ENCODE peak calls at places on chromosomes 5 and 9, in six cellular contexts. H is kidney glomerular epithelial cell; W is stromal cell of bone marrow; Y is GM06990; V is cortex of kidney; I is stimulated activated CD4-positive, alpha-beta T cell treated with anti-CD3 and anti-CD28 coated beads, Interleukin-4, amount 100 ng/mL, for 4 hours. R is an unnamed sample.

GRCh38 chr9:79976501-79977444 is 405.0 kb downstream of the TLE4 start:
- DNase-seq in Y (no peak), I (no peak), W (peak), V (no peak), H (no peak), R (no peak)

GRCh38 chr5:159422371-159422770 is 92.1 kb upstream of the IL12B start:
- DNase-seq in W (no peak), I (no peak), H (peak), V (no peak), Y (no peak), R (no peak)

GRCh38 chr5:142863856-142864255 is 93.7 kb downstream of the ARHGAP26 start:
- DNase-seq in I (no peak), W (no peak), H (no peak), Y (no peak), V (no peak), R (no peak)

GRCh38 chr9:92637886-92638620 is 31.9 kb downstream of the IPPK start:
- DNase-seq in H (no peak), W (no peak), I (no peak), Y (no peak), V (no peak), R (no peak)

GRCh38 chr9:15306068-15306756 is 804 bp downstream of the TTC39B start:
- DNase-seq in W (no peak), Y (peak), H (peak), I (peak), V (no peak), R (peak)

GRCh38 chr5:179241175-179241574 is 104.1 kb downstream of the ADAMTS2 start:
- DNase-seq in Y (no peak), H (no peak), I (no peak), V (no peak), W (no peak), R (no peak)

GRCh38 chr5:1182633-1183423 is 18.6 kb upstream of the SLC6A19 start:
- DNase-seq in V (no peak), I (no peak), W (no peak), Y (no peak), H (no peak), R (no peak)

GRCh38 chr9:136552117-136552685 is 6.4 kb upstream of the NOTCH1 start:
- DNase-seq in V (no peak), W (peak), Y (no peak), I (no peak), H (no peak), R (peak)

GRCh38 chr5:33281507-33281906 is 159.3 kb upstream of the TARS1 start:
- DNase-seq in V (no peak), I (no peak), W (no peak), H (no peak), Y (no peak), R (no peak)

GRCh38 chr5:53105611-53106300 is 3.8 kb downstream of the MOCS2 start:
- DNase-seq in I (no peak), Y (no peak), V (no peak), H (no peak), W (no peak), R (no peak)

GRCh38 chr5:170479484-170479883 is 24.3 kb upstream of the KCNIP1 start:
- DNase-seq in W (no peak), I (no peak), V (no peak), H (peak), Y (no peak), R (no peak)